ENCODE peak calls at places on chromosomes 11 and 22, in seven cellular contexts. X is Karpas-422, Q is pancreas, Z is spleen, K is fibroblast of lung, G is neural progenitor cell, M is endothelial cell of umbilical vein. R is an unnamed sample. For H3K4me1, the result is how much of the 10 kb centered on the place peaks cover.

GRCh38 chr11:66339686-66340483 is 3.7 kb upstream of the RIN1 start:
- DNase-seq in X (no peak), Q (no peak), M (no peak), Z (peak), K (no peak), G (no peak), R (no peak)

GRCh38 chr22:38982008-38982927 is at the start of gene APOBEC3B:
- DNase-seq in G (peak), K (peak), M (peak), Z (peak), X (peak), Q (peak), R (peak)

GRCh38 chr22:19871023-19871844 is 16.6 kb upstream of the GNB1L start:
- DNase-seq in G (no peak), X (no peak), K (no peak), Z (peak), Q (no peak), M (no peak), R (peak)

GRCh38 chr22:46063861-46064235 is 86.5 kb upstream of the PPARA start:
- DNase-seq in K (peak), Q (peak), G (no peak), M (no peak), X (no peak), Z (peak), R (peak)

GRCh38 chr11:111419181-111419580 is 40.1 kb upstream of the POU2AF1 start:
- DNase-seq in M (no peak), Z (no peak), G (no peak), Q (no peak), K (no peak), X (peak), R (no peak)

GRCh38 chr11:116424615-116425261 is 348.0 kb downstream of the BUD13 start:
- DNase-seq in M (peak), Q (no peak), G (no peak), X (no peak), K (no peak), Z (no peak), R (no peak)

GRCh38 chr22:23400286-23400981 is 179.7 kb downstream of the IGLL1 start:
- DNase-seq in Q (no peak), Z (no peak), X (no peak), G (no peak), M (no peak), K (no peak), R (no peak)

GRCh38 chr11:86291466-86292262 is 10.4 kb upstream of the HIKESHI start:
- DNase-seq in G (peak), Z (no peak), Q (peak), M (peak), X (peak), K (peak), R (no peak)

GRCh38 chr11:122099345-122100045 is 16.5 kb downstream of the BLID start:
- DNase-seq in Q (no peak), X (no peak), Z (no peak), K (peak), M (peak), G (no peak), R (no peak)

GRCh38 chr11:10002221-10002620 is 291.8 kb downstream of the SBF2 start:
- DNase-seq in K (peak), G (no peak), X (no peak), M (peak), Q (no peak), Z (no peak), R (no peak)

GRCh38 chr11:84865257-84865656 is 761.9 kb downstream of the DLG2 start:
- DNase-seq in X (no peak), M (no peak), G (no peak), Q (no peak), K (peak), Z (no peak), R (no peak)

GRCh38 chr11:69874178-69874983 is 55.2 kb upstream of the FGF3 start:
- DNase-seq in Q (no peak), M (no peak), X (no peak), Z (peak), K (no peak), G (no peak), R (no peak)

GRCh38 chr11:63629426-63629825 is 15.2 kb upstream of the PLAAT3 start:
- DNase-seq in M (no peak), G (no peak), X (no peak), Q (no peak), K (no peak), Z (no peak), R (no peak)

GRCh38 chr11:116217006-116217405 is 555.8 kb downstream of the BUD13 start:
- DNase-seq in M (peak), K (peak), X (peak), G (no peak), Z (no peak), Q (no peak), R (peak)

GRCh38 chr22:40620464-40621046 is 16.0 kb downstream of the MRTFA start:
- DNase-seq in Z (no peak), G (no peak), X (no peak), Q (no peak), M (no peak), K (peak), R (no peak)

GRCh38 chr11:44578279-44578678 is 12.8 kb downstream of the CD82 start:
- DNase-seq in X (peak), Z (no peak), Q (no peak), K (no peak), M (no peak), G (no peak), R (no peak)

GRCh38 chr22:28222976-28223375 is 303.9 kb upstream of the PITPNB start:
- DNase-seq in G (no peak), Q (no peak), Z (no peak), X (no peak), M (no peak), K (peak), R (no peak)

GRCh38 chr22:25404923-25405853 is 159.3 kb upstream of the GRK3 start:
- DNase-seq in Z (peak), X (peak), G (peak), K (peak), Q (peak), M (no peak), R (peak)

GRCh38 chr11:76709259-76709658 is 38.7 kb upstream of the LRRC32 start:
- DNase-seq in X (no peak), G (no peak), K (no peak), Z (no peak), M (no peak), Q (no peak), R (no peak)

GRCh38 chr11:105035262-105035620 is 297 bp upstream of the CASP1 start:
- DNase-seq in X (no peak), M (no peak), K (no peak), Q (no peak), Z (no peak), G (no peak), R (no peak)
- H3K4me3 ChIP-seq in X (peak), M (no peak), K (no peak), Q (no peak), Z (peak), G (no peak), R (peak)

GRCh38 chr22:47444746-47445065 is 682.3 kb downstream of the TBC1D22A start:
- DNase-seq in K (no peak), Q (no peak), X (no peak), G (no peak), Z (no peak), M (no peak), R (no peak)

GRCh38 chr22:47446821-47447810 is 684.7 kb downstream of the TBC1D22A start:
- DNase-seq in Q (no peak), Z (no peak), X (no peak), M (no peak), G (no peak), K (no peak), R (no peak)

GRCh38 chr22:47445716-47446290 is 683.4 kb downstream of the TBC1D22A start:
- DNase-seq in Z (no peak), X (no peak), K (no peak), M (no peak), G (no peak), Q (no peak), R (no peak)

GRCh38 chr22:47445212-47445611 is 682.8 kb downstream of the TBC1D22A start:
- DNase-seq in M (no peak), Z (no peak), Q (no peak), K (no peak), G (no peak), X (no peak), R (no peak)

DNA sequence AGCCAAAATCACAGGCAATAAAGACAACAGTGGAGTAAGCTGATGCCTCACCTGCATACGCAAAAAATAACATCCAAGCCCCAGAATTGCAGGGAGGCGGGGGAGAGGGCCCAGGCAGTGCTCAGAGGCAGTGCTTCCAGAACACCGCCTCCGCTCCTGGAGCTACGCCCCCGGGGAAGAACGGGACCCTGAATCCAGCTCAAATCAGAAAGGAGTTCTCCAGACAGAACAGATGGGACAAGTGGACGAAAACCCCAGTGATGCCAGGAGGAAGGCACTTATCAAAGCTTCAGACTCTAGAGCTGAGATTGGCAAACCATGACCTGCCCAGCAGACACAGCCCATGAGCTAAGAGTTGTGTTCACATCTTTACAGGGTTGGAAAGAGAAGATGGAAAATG is 683.9 kb downstream of the TBC1D22A start:
- DNase-seq in K (no peak), Z (no peak), Q (no peak), G (no peak), X (no peak), M (no peak), R (no peak)
- H3K4me1 ChIP-seq in K (under half), Z (under half), Q (under half), G (under half), X (under half), M (under half), R (under half)

DNA sequence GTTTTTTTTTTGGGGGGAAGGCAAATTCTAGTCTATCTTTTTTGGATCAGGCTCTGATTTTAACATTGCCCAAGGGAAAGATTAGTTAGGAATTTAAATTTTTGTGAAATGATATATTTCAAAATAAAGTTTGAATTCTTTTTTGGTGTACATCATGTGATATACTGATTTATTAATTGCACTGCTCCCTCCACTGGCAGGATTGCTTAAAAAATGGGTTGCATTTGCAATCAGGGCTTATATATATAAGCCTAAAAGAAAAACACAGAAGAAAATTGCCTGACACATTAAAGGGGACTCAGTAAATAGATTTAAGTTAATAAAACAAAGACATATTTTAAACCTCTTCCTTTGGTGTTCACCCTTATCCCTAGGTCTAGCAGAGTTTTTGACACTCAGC is 1.2 kb downstream of the DYNC2H1 start:
- DNase-seq in K (peak), Z (no peak), Q (no peak), G (no peak), X (peak), M (peak), R (no peak)
- H3K4me3 ChIP-seq in K (peak), Z (no peak), Q (no peak), G (peak), X (no peak), M (no peak), R (peak)

DNA sequence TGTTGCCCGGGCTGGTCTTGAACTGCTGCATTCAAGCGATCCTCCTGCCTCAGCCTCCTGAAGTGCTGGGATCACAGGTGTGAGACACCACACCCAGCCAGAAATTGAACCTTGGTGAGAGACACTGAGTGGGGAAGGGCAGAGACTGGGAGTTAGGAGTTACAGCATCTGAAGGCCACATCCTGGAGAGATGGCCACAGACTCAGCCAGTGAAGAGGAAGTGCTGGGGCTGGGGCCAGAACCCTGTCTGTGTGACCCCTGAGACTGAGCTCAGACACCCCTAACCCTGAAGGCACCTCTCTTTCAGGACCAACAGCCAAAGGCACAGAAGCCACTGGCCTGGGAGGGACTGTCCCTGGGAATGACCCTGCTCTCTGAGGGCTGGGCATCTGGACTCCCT is 33.8 kb downstream of the TXN2 start:
- DNase-seq in Q (no peak), G (no peak), K (no peak), M (no peak), X (no peak), Z (no peak), R (no peak)
- H3K4me1 ChIP-seq in Q (under half), G (under half), K (under half), M (under half), X (under half), Z (half or more), R (under half)

DNA sequence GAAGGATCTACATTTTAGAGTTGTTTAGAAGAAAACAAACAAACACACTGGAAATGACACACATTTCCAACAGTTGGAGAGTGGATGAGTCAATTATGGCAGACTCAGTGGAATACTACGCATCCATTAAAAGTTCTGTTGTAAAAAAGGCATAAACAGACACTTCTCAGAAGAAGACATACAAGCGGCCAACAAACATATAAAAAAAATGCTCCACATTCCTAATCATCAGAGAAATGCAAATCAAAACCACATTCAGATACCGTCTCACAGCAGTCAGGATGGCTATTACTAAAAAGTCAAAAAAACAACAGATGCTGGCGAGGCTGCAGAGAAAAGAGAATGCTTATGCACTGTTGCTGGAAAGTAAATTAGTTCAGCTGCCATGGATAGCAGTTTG is 298.2 kb downstream of the DDX10 start:
- DNase-seq in K (peak), M (no peak), Q (no peak), X (no peak), Z (no peak), G (no peak), R (no peak)
- H3K4me3 ChIP-seq in K (no peak), M (no peak), Q (no peak), X (no peak), Z (no peak), G (no peak), R (no peak)

DNA sequence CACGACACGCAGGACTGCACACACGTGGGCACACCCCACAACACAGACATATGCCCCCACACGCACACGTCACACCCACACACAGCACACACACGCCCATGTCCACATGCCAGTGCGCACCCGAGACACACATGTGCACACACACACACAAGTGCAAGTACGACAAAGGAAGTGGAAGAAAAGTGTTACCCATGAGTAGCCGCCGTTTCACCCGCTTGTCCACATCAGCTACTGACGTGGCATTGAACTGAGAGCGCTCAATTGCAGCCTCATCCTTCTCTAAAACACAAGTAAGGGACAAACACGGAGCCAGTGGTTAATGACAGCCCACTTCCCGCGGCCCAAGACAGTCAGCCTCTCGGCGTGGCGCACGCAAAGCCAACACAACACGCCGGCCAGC is 68.4 kb upstream of the TTLL12 start:
- DNase-seq in X (no peak), G (no peak), Q (no peak), Z (no peak), K (no peak), M (no peak), R (no peak)
- H3K4me1 ChIP-seq in X (under half), G (under half), Q (under half), Z (under half), K (under half), M (under half), R (under half)